ENCODE peak calls at places on chromosomes 11 and 22, in ten cellular contexts. One of them, this sample, is unnamed.

GRCh38 chr22:27213291-27213690 is 555.9 kb downstream of the MIAT start:
- DNase-seq in activated CD4-positive, alpha-beta T cell treated with anti-CD3 and anti-CD28 coated beads for 24 hours: no peak
- DNase-seq in PC-9: no peak
- DNase-seq in memory B cell: no peak
- DNase-seq in ELR: no peak
- DNase-seq in neural crest cell: no peak
- DNase-seq in IMR-90: no peak
- DNase-seq in NCI-H82: no peak
- DNase-seq in GM12865: no peak
- DNase-seq in RCC 7860: peak; percentile 30
- DNase-seq in this sample: no peak

GRCh38 chr22:48299124-48299523 is 1528.5 kb downstream of the BRD1 start:
- DNase-seq in GM12865: no peak
- DNase-seq in PC-9: no peak
- DNase-seq in RCC 7860: no peak
- DNase-seq in activated CD4-positive, alpha-beta T cell treated with anti-CD3 and anti-CD28 coated beads for 24 hours: no peak
- DNase-seq in IMR-90: no peak
- DNase-seq in neural crest cell: no peak
- DNase-seq in ELR: no peak
- DNase-seq in memory B cell: no peak
- DNase-seq in NCI-H82: no peak
- DNase-seq in this sample: no peak

GRCh38 chr22:23399367-23400285 is 180.5 kb downstream of the IGLL1 start:
- DNase-seq in ELR: no peak
- DNase-seq in neural crest cell: no peak
- DNase-seq in GM12865: no peak
- DNase-seq in IMR-90: no peak
- DNase-seq in PC-9: no peak
- DNase-seq in NCI-H82: no peak
- DNase-seq in activated CD4-positive, alpha-beta T cell treated with anti-CD3 and anti-CD28 coated beads for 24 hours: no peak
- DNase-seq in memory B cell: no peak
- DNase-seq in RCC 7860: no peak
- DNase-seq in this sample: no peak

GRCh38 chr11:122983438-122984185 is 2.0 kb upstream of the BSX start:
- DNase-seq in IMR-90: no peak
- DNase-seq in NCI-H82: no peak
- DNase-seq in ELR: no peak
- DNase-seq in memory B cell: no peak
- DNase-seq in neural crest cell: no peak
- DNase-seq in RCC 7860: no peak
- DNase-seq in activated CD4-positive, alpha-beta T cell treated with anti-CD3 and anti-CD28 coated beads for 24 hours: no peak
- DNase-seq in GM12865: no peak
- DNase-seq in PC-9: no peak
- DNase-seq in this sample: no peak

GRCh38 chr11:47468598-47469214 is 19.8 kb upstream of the RAPSN start:
- DNase-seq in memory B cell: no peak
- DNase-seq in ELR: no peak
- DNase-seq in GM12865: no peak
- DNase-seq in NCI-H82: no peak
- DNase-seq in activated CD4-positive, alpha-beta T cell treated with anti-CD3 and anti-CD28 coated beads for 24 hours: no peak
- DNase-seq in IMR-90: peak; percentile 26
- DNase-seq in neural crest cell: no peak
- DNase-seq in PC-9: no peak
- DNase-seq in RCC 7860: no peak
- DNase-seq in this sample: no peak

GRCh38 chr11:15159085-15159484 is 44.4 kb downstream of the INSC start:
- DNase-seq in NCI-H82: peak; percentile 13
- DNase-seq in neural crest cell: no peak
- DNase-seq in GM12865: peak; percentile 51
- DNase-seq in RCC 7860: peak; percentile 8
- DNase-seq in memory B cell: no peak
- DNase-seq in activated CD4-positive, alpha-beta T cell treated with anti-CD3 and anti-CD28 coated beads for 24 hours: no peak
- DNase-seq in PC-9: no peak
- DNase-seq in IMR-90: peak; percentile 49
- DNase-seq in ELR: peak; percentile 76
- DNase-seq in this sample: peak; percentile 9

GRCh38 chr11:15935370-15935769 is 421.0 kb downstream of the SOX6 start:
- DNase-seq in GM12865: no peak
- DNase-seq in activated CD4-positive, alpha-beta T cell treated with anti-CD3 and anti-CD28 coated beads for 24 hours: no peak
- DNase-seq in ELR: no peak
- DNase-seq in neural crest cell: no peak
- DNase-seq in IMR-90: no peak
- DNase-seq in RCC 7860: no peak
- DNase-seq in PC-9: no peak
- DNase-seq in memory B cell: no peak
- DNase-seq in NCI-H82: no peak
- DNase-seq in this sample: no peak

GRCh38 chr11:114738954-114739353 is 60.6 kb downstream of the NXPE2 start:
- DNase-seq in ELR: peak; percentile 37
- DNase-seq in IMR-90: peak; percentile 49
- DNase-seq in memory B cell: peak; percentile 9
- DNase-seq in GM12865: peak; percentile 67
- DNase-seq in RCC 7860: peak; percentile 8
- DNase-seq in NCI-H82: peak; percentile 72
- DNase-seq in neural crest cell: peak; percentile 18
- DNase-seq in PC-9: peak; percentile 16
- DNase-seq in activated CD4-positive, alpha-beta T cell treated with anti-CD3 and anti-CD28 coated beads for 24 hours: no peak
- DNase-seq in this sample: peak; percentile 38

GRCh38 chr11:106101797-106102196 is 24.3 kb downstream of the AASDHPPT start:
- DNase-seq in IMR-90: peak; percentile 86
- DNase-seq in NCI-H82: no peak
- DNase-seq in neural crest cell: no peak
- DNase-seq in PC-9: no peak
- DNase-seq in ELR: peak; percentile 79
- DNase-seq in GM12865: no peak
- DNase-seq in activated CD4-positive, alpha-beta T cell treated with anti-CD3 and anti-CD28 coated beads for 24 hours: no peak
- DNase-seq in memory B cell: no peak
- DNase-seq in RCC 7860: no peak
- DNase-seq in this sample: no peak

GRCh38 chr11:82003671-82004148 is 730.0 kb downstream of the FAM181B start:
- DNase-seq in IMR-90: no peak
- DNase-seq in neural crest cell: no peak
- DNase-seq in GM12865: no peak
- DNase-seq in activated CD4-positive, alpha-beta T cell treated with anti-CD3 and anti-CD28 coated beads for 24 hours: no peak
- DNase-seq in ELR: no peak
- DNase-seq in memory B cell: no peak
- DNase-seq in NCI-H82: peak; percentile 21
- DNase-seq in RCC 7860: peak; percentile 11
- DNase-seq in PC-9: no peak
- DNase-seq in this sample: no peak

GRCh38 chr11:133889893-133890292 is 44.6 kb upstream of the SPATA19 start:
- DNase-seq in IMR-90: no peak
- DNase-seq in ELR: no peak
- DNase-seq in neural crest cell: no peak
- DNase-seq in memory B cell: no peak
- DNase-seq in PC-9: no peak
- DNase-seq in activated CD4-positive, alpha-beta T cell treated with anti-CD3 and anti-CD28 coated beads for 24 hours: no peak
- DNase-seq in RCC 7860: no peak
- DNase-seq in NCI-H82: no peak
- DNase-seq in GM12865: no peak
- DNase-seq in this sample: no peak

GRCh38 chr11:75939992-75940391 is 125.0 kb downstream of the UVRAG start:
- DNase-seq in activated CD4-positive, alpha-beta T cell treated with anti-CD3 and anti-CD28 coated beads for 24 hours: no peak
- DNase-seq in memory B cell: no peak
- DNase-seq in NCI-H82: no peak
- DNase-seq in GM12865: peak; percentile 42
- DNase-seq in neural crest cell: no peak
- DNase-seq in RCC 7860: no peak
- DNase-seq in IMR-90: no peak
- DNase-seq in ELR: no peak
- DNase-seq in PC-9: no peak
- DNase-seq in this sample: no peak

GRCh38 chr11:9753031-9753430 is 89.2 kb downstream of the SWAP70 start:
- DNase-seq in IMR-90: peak; percentile 83
- DNase-seq in GM12865: no peak
- DNase-seq in RCC 7860: peak; percentile 53
- DNase-seq in PC-9: no peak
- DNase-seq in NCI-H82: no peak
- DNase-seq in memory B cell: no peak
- DNase-seq in ELR: peak; percentile 89
- DNase-seq in neural crest cell: no peak
- DNase-seq in activated CD4-positive, alpha-beta T cell treated with anti-CD3 and anti-CD28 coated beads for 24 hours: no peak
- DNase-seq in this sample: no peak

GRCh38 chr11:86161373-86162255 is 82.9 kb upstream of the EED start:
- DNase-seq in ELR: no peak
- DNase-seq in memory B cell: no peak
- DNase-seq in RCC 7860: no peak
- DNase-seq in IMR-90: no peak
- DNase-seq in neural crest cell: no peak
- DNase-seq in activated CD4-positive, alpha-beta T cell treated with anti-CD3 and anti-CD28 coated beads for 24 hours: no peak
- DNase-seq in PC-9: no peak
- DNase-seq in GM12865: no peak
- DNase-seq in NCI-H82: peak; percentile 10
- DNase-seq in this sample: no peak

GRCh38 chr22:27531782-27532530 is 269.6 kb downstream of the MN1 start:
- DNase-seq in PC-9: no peak
- DNase-seq in activated CD4-positive, alpha-beta T cell treated with anti-CD3 and anti-CD28 coated beads for 24 hours: no peak
- DNase-seq in ELR: peak; percentile 69
- DNase-seq in IMR-90: peak; percentile 82
- DNase-seq in NCI-H82: no peak
- DNase-seq in GM12865: no peak
- DNase-seq in memory B cell: no peak
- DNase-seq in neural crest cell: no peak
- DNase-seq in RCC 7860: peak; percentile 83
- DNase-seq in this sample: no peak

GRCh38 chr11:132874638-132875037 is 657.7 kb downstream of the OPCML start:
- DNase-seq in GM12865: no peak
- DNase-seq in NCI-H82: no peak
- DNase-seq in activated CD4-positive, alpha-beta T cell treated with anti-CD3 and anti-CD28 coated beads for 24 hours: no peak
- DNase-seq in memory B cell: no peak
- DNase-seq in neural crest cell: no peak
- DNase-seq in ELR: peak; percentile 90
- DNase-seq in IMR-90: peak; percentile 95
- DNase-seq in PC-9: no peak
- DNase-seq in RCC 7860: peak; percentile 77
- DNase-seq in this sample: no peak

GRCh38 chr22:33018232-33018864 is 39.8 kb downstream of the SYN3 start:
- DNase-seq in memory B cell: peak; percentile 54
- DNase-seq in NCI-H82: peak; percentile 73
- DNase-seq in IMR-90: peak; percentile 29
- DNase-seq in PC-9: peak; percentile 50
- DNase-seq in GM12865: peak; percentile 48
- DNase-seq in ELR: peak; percentile 47
- DNase-seq in activated CD4-positive, alpha-beta T cell treated with anti-CD3 and anti-CD28 coated beads for 24 hours: peak; percentile 9
- DNase-seq in neural crest cell: peak; percentile 72
- DNase-seq in RCC 7860: peak; percentile 22
- DNase-seq in this sample: peak; percentile 47

This sample was measured in T47D.